ENCODE peak calls at places on chromosomes 13 and 19, in nine cellular contexts. X is activated T-cell treated with anti-CD3 and anti-CD28 coated beads for 1 hour; N is colonic mucosa; O is mucosa of descending colon; S is Karpas-422; W is fibroblast of the conjunctiva; P is effector memory CD8-positive, alpha-beta T cell; V is NCI-H1930; R is progenitor cell of endocrine pancreas. M is an unnamed sample.

GRCh38 chr19:38734426-38735256 is 9.6 kb downstream of the CAPN12 start:
- DNase-seq in N (peak), V (no peak), O (peak), X (no peak), W (no peak), R (no peak), P (peak), S (peak), M (no peak)

GRCh38 chr19:6220385-6221191 is 59.2 kb downstream of the MLLT1 start:
- DNase-seq in S (no peak), X (no peak), P (no peak), O (no peak), N (peak), W (peak), R (no peak), V (no peak), M (peak)

GRCh38 chr13:112062619-112063308 is 4.2 kb upstream of the SOX1 start:
- DNase-seq in V (no peak), P (no peak), N (no peak), X (no peak), W (no peak), O (peak), R (peak), S (no peak), M (no peak)

GRCh38 chr19:48401277-48401676 is 7.8 kb downstream of the GRIN2D start:
- DNase-seq in V (no peak), P (no peak), R (no peak), N (no peak), X (no peak), O (no peak), W (no peak), S (no peak), M (no peak)

GRCh38 chr13:95924389-95924994 is 128.7 kb downstream of the UGGT2 start:
- DNase-seq in W (peak), V (no peak), X (no peak), N (no peak), S (no peak), O (no peak), R (no peak), P (no peak), M (peak)

GRCh38 chr13:28805193-28805819 is 14.8 kb upstream of the MTUS2 start:
- DNase-seq in R (no peak), S (peak), W (no peak), P (no peak), X (no peak), O (no peak), N (peak), V (no peak), M (peak)

GRCh38 chr13:29758591-29759114 is 91.8 kb downstream of the UBL3 start:
- DNase-seq in R (no peak), W (no peak), P (peak), S (no peak), O (peak), X (peak), N (peak), V (no peak), M (no peak)

GRCh38 chr19:34556500-34556899 is 74.9 kb downstream of the WTIP start:
- DNase-seq in O (no peak), V (no peak), S (peak), W (peak), R (no peak), P (no peak), N (no peak), X (no peak), M (peak)

GRCh38 chr19:8108560-8109445 is 40.6 kb downstream of the FBN3 start:
- DNase-seq in O (no peak), N (no peak), P (no peak), V (no peak), X (no peak), W (no peak), R (no peak), S (no peak), M (no peak)

GRCh38 chr19:2361259-2362038 is 1.4 kb downstream of the TMPRSS9 start:
- DNase-seq in X (no peak), V (no peak), R (no peak), S (no peak), W (no peak), N (no peak), P (no peak), O (no peak), M (no peak)

GRCh38 chr19:49081273-49081672 is 4.0 kb upstream of the SNRNP70 start:
- DNase-seq in P (no peak), S (no peak), V (no peak), O (no peak), W (no peak), N (no peak), R (no peak), X (no peak), M (no peak)

GRCh38 chr13:32105653-32106313 is 74.2 kb downstream of the FRY start:
- DNase-seq in V (no peak), O (no peak), X (no peak), P (no peak), S (no peak), R (no peak), W (no peak), N (no peak), M (no peak)

GRCh38 chr13:26881154-26881553 is 120.6 kb upstream of the GPR12 start:
- DNase-seq in R (no peak), S (no peak), O (no peak), V (no peak), W (no peak), X (no peak), P (no peak), N (no peak), M (peak)

GRCh38 chr13:93767917-93768422 is 541.4 kb downstream of the GPC6 start:
- DNase-seq in S (no peak), P (no peak), X (no peak), V (no peak), O (no peak), R (no peak), N (no peak), W (no peak), M (no peak)

GRCh38 chr13:69641773-69642172 is 465.9 kb upstream of the ATXN8OS start:
- DNase-seq in W (no peak), O (no peak), R (no peak), V (no peak), X (no peak), P (no peak), N (no peak), S (no peak), M (no peak)

GRCh38 chr19:29273000-29273691 is 60.2 kb upstream of the UQCRFS1 start:
- DNase-seq in P (no peak), O (no peak), R (no peak), W (no peak), N (no peak), S (no peak), X (no peak), V (no peak), M (no peak)

GRCh38 chr13:28494861-28495585 is at the start of gene FLT1:
- DNase-seq in V (no peak), O (peak), X (no peak), S (no peak), P (no peak), N (peak), R (peak), W (no peak), M (no peak)

GRCh38 chr13:27979765-27980279 is 8.7 kb downstream of the URAD start:
- DNase-seq in O (no peak), N (no peak), R (no peak), P (no peak), X (no peak), W (no peak), V (no peak), S (no peak), M (no peak)

GRCh38 chr13:59342396-59342795 is 821.3 kb downstream of the DIAPH3 start:
- DNase-seq in O (no peak), N (no peak), R (no peak), S (no peak), X (no peak), V (no peak), W (no peak), P (no peak), M (no peak)

GRCh38 chr19:38710928-38711725 is 33.1 kb downstream of the CAPN12 start:
- DNase-seq in W (no peak), X (no peak), O (no peak), S (no peak), R (no peak), P (no peak), N (no peak), V (no peak), M (no peak)

GRCh38 chr13:73940098-73940497 is 194.1 kb downstream of the KLF12 start:
- DNase-seq in V (no peak), S (peak), X (no peak), O (no peak), N (no peak), R (no peak), P (no peak), W (no peak), M (no peak)

GRCh38 chr13:22655106-22655852 is 525.5 kb upstream of the SGCG start:
- DNase-seq in S (no peak), R (no peak), P (no peak), X (no peak), N (no peak), O (no peak), V (no peak), W (no peak), M (no peak)

GRCh38 chr13:98570929-98571372 is 6.0 kb downstream of the STK24 start:
- DNase-seq in W (no peak), N (peak), S (peak), R (no peak), P (peak), X (no peak), O (peak), V (no peak), M (no peak)

GRCh38 chr13:73697166-73697565 is 437.0 kb downstream of the KLF12 start:
- DNase-seq in V (no peak), R (no peak), P (no peak), O (no peak), N (no peak), W (no peak), S (no peak), X (no peak), M (no peak)

GRCh38 chr19:49973987-49974386 is 13.0 kb upstream of the SIGLEC11 start:
- DNase-seq in W (no peak), N (no peak), R (no peak), X (no peak), P (no peak), O (peak), V (no peak), S (no peak), M (no peak)

GRCh38 chr13:91714726-91715334 is 316.4 kb downstream of the GPC5 start:
- DNase-seq in V (no peak), W (no peak), N (no peak), O (no peak), R (no peak), P (no peak), S (no peak), X (no peak), M (no peak)

GRCh38 chr19:15253513-15253912 is 21.3 kb upstream of the EPHX3 start:
- DNase-seq in R (no peak), V (no peak), S (no peak), X (no peak), N (no peak), P (no peak), W (no peak), O (peak), M (no peak)

GRCh38 chr19:19652482-19653295 is 9.2 kb upstream of the GMIP start:
- DNase-seq in X (no peak), N (no peak), P (no peak), O (no peak), V (no peak), R (no peak), S (no peak), W (no peak), M (peak)

GRCh38 chr13:99982741-99983400 is 1.3 kb downstream of the ZIC2 start:
- DNase-seq in O (no peak), R (no peak), N (no peak), W (no peak), S (no peak), V (no peak), P (no peak), X (no peak), M (no peak)

GRCh38 chr19:2278504-2279158 is 3.3 kb downstream of the PEAK3 start:
- DNase-seq in X (no peak), N (peak), O (peak), S (peak), V (no peak), P (no peak), R (no peak), W (no peak), M (no peak)